ENCODE peak calls at places on chromosomes 6 and 20, in ten cellular contexts. G is hepatocyte, F is tibial artery, D is HL-60, X is BJ, H is lower lobe of right lung, P is GM23338, Z is PC-3, R is A549, A is HFF-Myc. W is an unnamed sample.

GRCh38 chr20:41447026-41447425 is 80.4 kb upstream of the EMILIN3 start:
- DNase-seq in Z (no peak), H (no peak), X (no peak), R (no peak), G (no peak), A (no peak), F (no peak), D (no peak), P (no peak), W (no peak)

GRCh38 chr20:23019403-23019802 is 15.7 kb upstream of the SSTR4 start:
- DNase-seq in H (no peak), P (no peak), Z (no peak), X (no peak), A (no peak), R (no peak), D (no peak), F (no peak), G (no peak), W (no peak)

GRCh38 chr20:9478801-9479200 is 35.6 kb upstream of the LAMP5 start:
- DNase-seq in D (no peak), Z (no peak), F (no peak), H (no peak), R (no peak), X (no peak), G (no peak), A (no peak), P (no peak), W (no peak)

GRCh38 chr6:53189554-53189953 is 40.9 kb upstream of the GCM1 start:
- DNase-seq in P (no peak), F (no peak), H (no peak), G (no peak), A (no peak), X (no peak), R (no peak), Z (no peak), D (no peak), W (peak; percentile 34)

GRCh38 chr6:47563162-47563561 is 85.6 kb downstream of the CD2AP start:
- DNase-seq in H (no peak), P (no peak), F (no peak), A (no peak), Z (no peak), R (no peak), G (no peak), X (no peak), D (no peak), W (no peak)

GRCh38 chr6:21277601-21278043 is 315.9 kb upstream of the SOX4 start:
- DNase-seq in G (peak; percentile 56), A (no peak), D (no peak), Z (peak; percentile 78), X (no peak), F (no peak), H (no peak), P (peak; percentile 11), R (no peak), W (peak; percentile 17)

GRCh38 chr6:91751496-91751895 is 1164.6 kb upstream of the MAP3K7 start:
- DNase-seq in D (no peak), A (no peak), G (no peak), P (no peak), F (no peak), H (no peak), R (no peak), X (no peak), Z (no peak), W (no peak)

GRCh38 chr6:34867484-34867883 is 20.4 kb downstream of the TAF11 start:
- DNase-seq in R (no peak), G (no peak), H (no peak), D (no peak), P (peak; percentile 28), Z (peak; percentile 12), A (no peak), X (no peak), F (no peak), W (no peak)

GRCh38 chr20:9103955-9104354 is 35.1 kb downstream of the PLCB4 start:
- DNase-seq in F (no peak), P (no peak), X (no peak), H (no peak), Z (peak; percentile 84), R (no peak), A (no peak), G (no peak), D (no peak), W (no peak)

GRCh38 chr6:39228992-39229767 is at the start of gene KCNK5:
- DNase-seq in X (no peak), R (peak; percentile 73), D (peak; percentile 86), H (peak; percentile 93), P (peak; percentile 95), F (peak; percentile 79), A (peak; percentile 9), Z (peak; percentile 57), G (peak; percentile 93), W (peak; percentile 71)

GRCh38 chr20:45965169-45966002 is 6.6 kb downstream of the ZNF335 start:
- DNase-seq in P (no peak), X (no peak), R (no peak), Z (no peak), G (no peak), F (peak; percentile 57), D (no peak), H (peak; percentile 37), A (no peak), W (no peak)

GRCh38 chr6:162627825-162628224 is 99.7 kb downstream of the PRKN start:
- DNase-seq in Z (no peak), R (no peak), H (no peak), A (no peak), X (no peak), P (no peak), F (no peak), G (no peak), D (no peak), W (no peak)

GRCh38 chr6:37826188-37826587 is 6.7 kb downstream of the ZFAND3 start:
- DNase-seq in D (no peak), A (no peak), F (no peak), G (no peak), H (no peak), R (no peak), X (no peak), P (no peak), Z (no peak), W (no peak)

GRCh38 chr6:122788208-122788607 is 850 bp upstream of the SMPDL3A start:
- DNase-seq in A (no peak), R (no peak), G (no peak), P (peak; percentile 17), X (no peak), Z (no peak), F (no peak), H (no peak), D (no peak), W (no peak)

GRCh38 chr6:85460951-85461805 is 11.3 kb downstream of the NT5E start:
- DNase-seq in R (no peak), Z (peak; percentile 68), G (no peak), A (no peak), X (no peak), D (peak; percentile 32), P (no peak), F (no peak), H (no peak), W (no peak)

GRCh38 chr6:79544939-79545450 is 7.8 kb upstream of the LCA5 start:
- DNase-seq in D (peak; percentile 43), G (peak; percentile 90), R (peak; percentile 90), Z (peak; percentile 93), A (peak; percentile 95), F (peak; percentile 78), P (peak; percentile 97), X (peak; percentile 93), H (peak; percentile 67), W (peak; percentile 97)
- TF ChIP-seq CTCF in D (no peak), G (peak; percentile 52), R (no peak), Z (peak; percentile 48), A (peak; percentile 55), F (peak; percentile 62), P (peak; percentile 39), X (peak; percentile 69), H (peak; percentile 60), W (peak; percentile 65)

DNA sequence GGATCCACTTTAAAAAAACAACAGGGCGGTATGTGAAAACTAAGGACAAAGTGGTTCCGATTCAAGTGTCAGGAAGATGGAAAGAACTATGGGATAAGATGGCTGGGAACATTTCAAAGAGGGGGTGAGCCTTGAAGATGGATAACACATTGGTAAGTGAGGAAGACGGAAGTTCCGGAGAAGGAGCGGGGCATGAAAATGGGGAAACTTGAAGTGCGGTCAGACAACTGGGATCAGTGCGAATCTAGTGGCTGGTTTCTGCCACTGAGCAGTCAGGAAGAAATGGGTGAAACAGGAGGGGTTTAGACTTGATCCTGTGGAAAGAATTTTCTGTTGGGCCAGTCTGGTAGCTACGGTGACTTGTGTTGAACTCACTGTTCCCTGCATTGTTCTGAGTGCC is 1.2 kb downstream of the NAA20 start:
- DNase-seq in X (no peak), G (no peak), R (no peak), P (no peak), F (no peak), H (no peak), D (peak; percentile 49), Z (peak; percentile 14), A (no peak), W (no peak)
- H3K4me3 ChIP-seq in X (peak overlapping the region; percentile 93), G (peak overlapping the region; percentile 81), R (peak overlapping the region; percentile 95), P (peak overlapping the region; percentile 87), F (peak overlapping the region; percentile 80), H (peak overlapping the region; percentile 96), D (peak overlapping the region; percentile 95), Z (peak overlapping the region; percentile 90), A (peak overlapping the region; percentile 95), W (peak overlapping the region; percentile 81)

DNA sequence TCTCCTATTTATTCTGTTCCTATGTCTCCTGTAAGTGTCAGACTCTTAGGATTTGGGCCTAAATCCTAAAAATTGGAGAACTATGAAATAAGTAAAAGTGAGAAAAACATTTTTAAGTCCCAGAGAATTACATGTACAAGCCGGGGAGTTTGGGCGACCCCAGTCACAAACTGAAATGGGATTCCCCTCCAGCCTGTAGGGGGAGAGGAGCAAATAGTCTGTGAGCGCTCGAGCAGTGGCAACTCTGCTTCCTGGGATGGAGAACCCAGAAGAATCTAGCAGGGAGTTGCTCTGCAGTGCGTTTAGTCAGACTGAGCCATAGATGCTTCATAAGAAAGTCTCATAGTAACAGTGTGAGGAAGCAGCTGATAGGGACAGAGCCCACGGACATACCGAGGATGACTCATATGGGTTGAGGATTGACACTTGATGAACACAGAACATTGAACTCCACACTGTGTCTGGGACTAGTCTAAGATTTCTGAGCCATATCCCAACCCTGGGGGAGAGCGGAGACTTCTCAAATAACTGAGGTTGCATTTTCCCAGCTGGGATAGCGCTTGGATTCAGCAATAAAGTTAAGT is 437.2 kb downstream of the BCKDHB start:
- DNase-seq in D (no peak), X (no peak), R (no peak), A (no peak), H (no peak), Z (peak; percentile 49), P (peak; percentile 28), G (peak; percentile 9), F (no peak), W (peak; percentile 61)
- TF ChIP-seq CTCF in D (no peak), X (no peak), R (no peak), A (no peak), H (no peak), Z (no peak), P (no peak), G (no peak), F (no peak), W (no peak)

DNA sequence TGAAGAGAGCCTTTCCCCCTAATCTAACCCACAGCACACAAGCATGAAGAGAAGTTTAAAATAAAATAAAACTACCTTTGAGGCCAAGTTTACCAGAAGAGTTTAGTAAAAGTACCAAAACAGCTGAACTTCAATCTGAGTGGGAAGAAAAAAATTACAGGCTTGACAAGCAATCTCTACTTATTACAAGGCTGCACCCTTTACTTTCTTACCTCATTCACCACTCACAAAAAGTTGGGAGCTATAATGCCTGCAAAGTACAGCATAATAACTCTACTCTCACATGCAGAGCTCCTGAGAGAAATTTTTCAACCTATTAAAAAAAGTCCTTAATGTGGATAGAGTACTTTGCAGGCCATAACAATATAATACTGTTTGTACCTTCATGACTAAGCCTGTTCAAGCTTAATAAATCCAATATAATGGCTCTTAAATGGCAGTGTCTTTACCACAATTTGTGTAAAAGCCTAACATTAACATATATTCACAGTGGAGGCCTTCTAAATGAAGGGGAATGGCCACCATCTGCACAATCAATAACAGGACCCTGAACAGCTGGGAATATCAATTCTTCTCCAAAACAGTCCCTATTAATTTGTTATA is 103.1 kb downstream of the DST start:
- DNase-seq in R (no peak), G (no peak), Z (peak; percentile 42), A (no peak), H (no peak), X (no peak), P (no peak), D (no peak), F (no peak), W (no peak)
- H3K4me3 ChIP-seq in R (no peak overlapping the region), G (peak overlapping the region; percentile 57), Z (peak overlapping the region; percentile 77), A (peak overlapping the region; percentile 61), H (peak overlapping the region; percentile 65), X (peak overlapping the region; percentile 59), P (no peak overlapping the region), D (no peak overlapping the region), F (peak overlapping the region; percentile 71), W (peak overlapping the region; percentile 53)